ENCODE peak calls at places on chromosomes 11 and 22, in nine cellular contexts. O, X, W, J, N, B, V, E and D are unnamed samples.

GRCh38 chr22:50261615-50262459 is at the start of gene MAPK12:
- DNase-seq in W (no peak), V (peak; percentile 82), B (no peak), E (no peak), O (no peak), J (no peak), N (no peak), X (no peak), D (no peak)

GRCh38 chr11:128180446-128181089 is 406.8 kb downstream of the ETS1 start:
- DNase-seq in E (no peak), O (no peak), B (peak; percentile 92), N (no peak), J (peak; percentile 34), V (no peak), X (no peak), W (no peak), D (no peak)

GRCh38 chr22:29203456-29203855 is 2.2 kb upstream of the EMID1 start:
- DNase-seq in E (no peak), X (no peak), B (no peak), V (peak; percentile 31), N (no peak), W (no peak), O (no peak), J (no peak), D (no peak)

GRCh38 chr11:59205664-59206063 is 7.1 kb downstream of the MPEG1 start:
- DNase-seq in E (no peak), N (no peak), O (no peak), W (no peak), B (no peak), J (no peak), X (no peak), V (no peak), D (no peak)

GRCh38 chr11:68017858-68018729 is 8.0 kb downstream of the ALDH3B1 start:
- DNase-seq in N (no peak), J (no peak), B (no peak), O (no peak), X (no peak), E (no peak), W (no peak), V (no peak), D (no peak)

GRCh38 chr11:94638278-94638901 is 71.2 kb downstream of the PIWIL4 start:
- DNase-seq in N (no peak), J (no peak), W (no peak), E (no peak), X (no peak), O (no peak), B (no peak), V (no peak), D (no peak)

GRCh38 chr11:126233391-126233790 is 21.8 kb downstream of the FAM118B start:
- DNase-seq in N (no peak), V (no peak), B (peak; percentile 78), W (no peak), X (no peak), O (no peak), E (no peak), J (no peak), D (no peak)

GRCh38 chr11:6703247-6704063 is 20.3 kb upstream of the MRPL17 start:
- DNase-seq in W (peak; percentile 64), V (peak; percentile 81), X (no peak), B (peak; percentile 57), E (peak; percentile 69), O (peak; percentile 68), N (peak; percentile 41), J (peak; percentile 58), D (peak; percentile 40)

GRCh38 chr22:23938328-23939016 is 22.5 kb downstream of the GSTT2B start:
- DNase-seq in V (no peak), B (no peak), N (no peak), X (no peak), W (no peak), J (no peak), O (no peak), E (no peak), D (no peak)

DNA sequence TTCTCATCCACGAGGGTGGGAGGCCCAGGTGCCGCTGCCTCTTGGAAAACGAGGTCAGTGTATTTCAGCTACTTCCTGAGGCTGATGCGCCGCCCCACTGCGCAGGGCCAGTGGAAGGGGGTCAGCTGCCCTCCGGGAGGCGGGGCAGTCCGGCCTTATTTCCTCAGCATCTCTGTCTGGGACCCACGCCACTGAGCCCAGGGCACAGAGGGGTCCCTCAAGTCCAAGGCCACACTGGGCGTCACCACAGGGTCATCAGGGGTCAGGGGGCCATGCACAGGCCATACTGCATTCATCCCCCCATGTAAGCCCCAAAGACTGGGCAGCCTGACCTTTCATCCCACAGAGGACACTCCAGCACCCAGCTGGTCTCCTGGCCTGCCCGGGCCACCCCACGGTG is 12.1 kb downstream of the RTN4R start:
- DNase-seq in W (no peak), E (no peak), N (no peak), B (no peak), V (no peak), O (no peak), X (no peak), J (no peak), D (no peak)
- H3K27ac ChIP-seq in W (no peak overlapping the region), E (no peak overlapping the region), N (no peak overlapping the region), B (no peak overlapping the region), V (no peak overlapping the region), O (no peak overlapping the region), X (no peak overlapping the region), J (no peak overlapping the region), D (no peak overlapping the region)

GRCh38 chr11:115226556-115226955 is 277.7 kb downstream of the CADM1 start:
- DNase-seq in N (no peak), E (no peak), W (no peak), X (no peak), B (peak; percentile 84), J (no peak), V (peak; percentile 88), O (no peak), D (no peak)
- H3K27ac ChIP-seq in N (no peak overlapping the region), E (no peak overlapping the region), W (no peak overlapping the region), X (no peak overlapping the region), B (no peak overlapping the region), J (no peak overlapping the region), V (peak overlapping the region; percentile 3), O (no peak overlapping the region), D (no peak overlapping the region)

GRCh38 chr11:72225411-72225951 is 914 bp downstream of the INPPL1 start:
- DNase-seq in V (peak; percentile 62), B (no peak), O (peak; percentile 22), N (no peak), J (peak; percentile 35), E (no peak), W (peak; percentile 4), X (no peak), D (no peak)
- H3K27ac ChIP-seq in V (no peak overlapping the region), B (peak overlapping the region; percentile 96), O (peak overlapping the region; percentile 96), N (no peak overlapping the region), J (peak overlapping the region; percentile 89), E (peak overlapping the region; percentile 89), W (peak overlapping the region; percentile 96), X (peak overlapping the region; percentile 96), D (peak overlapping the region; percentile 100)

DNA sequence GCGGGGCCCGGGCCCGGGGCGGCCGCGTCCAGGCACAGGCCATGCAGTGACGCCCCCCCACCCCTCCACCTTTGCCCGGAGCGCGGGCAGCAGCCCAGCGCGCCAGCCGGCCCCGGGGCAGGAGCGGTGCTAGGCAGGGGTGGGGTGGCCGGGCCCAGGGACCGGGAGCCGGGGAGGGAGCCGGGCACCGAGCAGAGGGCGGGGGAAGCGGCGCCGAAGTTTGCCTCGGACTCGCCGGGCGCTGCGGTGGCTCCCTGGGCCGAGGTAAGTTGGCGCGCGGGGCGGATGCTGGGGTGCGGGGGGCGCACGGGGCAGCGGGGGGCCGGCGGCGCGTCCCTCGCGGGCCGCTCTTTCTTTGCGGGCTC is 332 bp downstream of the TEAD1 start:
- DNase-seq in N (no peak), X (no peak), W (peak; percentile 28), J (no peak), O (no peak), B (no peak), E (peak; percentile 53), V (no peak), D (peak; percentile 27)
- H3K27ac ChIP-seq in N (peak overlapping the region; percentile 98), X (peak overlapping the region; percentile 79), W (peak overlapping the region; percentile 93), J (no peak overlapping the region), O (peak overlapping the region; percentile 97), B (peak overlapping the region; percentile 84), E (peak overlapping the region; percentile 54), V (peak overlapping the region; percentile 93), D (peak overlapping the region; percentile 96)

GRCh38 chr22:20084547-20085413 is 4.7 kb downstream of the DGCR8 start:
- DNase-seq in O (peak; percentile 58), J (peak; percentile 45), N (peak; percentile 76), X (no peak), B (no peak), E (no peak), W (no peak), V (peak; percentile 92), D (no peak)

GRCh38 chr22:20083891-20084546 is 4.0 kb downstream of the DGCR8 start:
- DNase-seq in J (no peak), N (peak; percentile 6), B (no peak), W (no peak), O (no peak), X (no peak), E (no peak), V (no peak), D (no peak)

GRCh38 chr22:20085651-20086050 is 5.6 kb downstream of the DGCR8 start:
- DNase-seq in X (no peak), N (no peak), V (no peak), B (no peak), E (no peak), W (no peak), J (no peak), O (no peak), D (no peak)

GRCh38 chr22:20080776-20081654 is 974 bp downstream of the DGCR8 start:
- DNase-seq in X (no peak), N (peak; percentile 46), W (no peak), J (peak; percentile 33), E (no peak), V (peak; percentile 74), B (peak; percentile 67), O (peak; percentile 48), D (peak; percentile 52)

GRCh38 chr22:20083157-20083890 is 3.3 kb downstream of the DGCR8 start:
- DNase-seq in E (no peak), O (no peak), V (peak; percentile 68), N (no peak), W (no peak), X (no peak), B (no peak), J (no peak), D (no peak)
- H3K27ac ChIP-seq in E (no peak overlapping the region), O (no peak overlapping the region), V (peak overlapping the region; percentile 61), N (peak overlapping the region; percentile 74), W (no peak overlapping the region), X (no peak overlapping the region), B (peak overlapping the region; percentile 14), J (no peak overlapping the region), D (no peak overlapping the region)

GRCh38 chr22:17441326-17441725 is 72.1 kb downstream of the CECR2 start:
- DNase-seq in J (no peak), O (no peak), B (no peak), X (no peak), N (no peak), W (no peak), V (no peak), E (no peak), D (no peak)

GRCh38 chr22:17436981-17437410 is 67.7 kb downstream of the CECR2 start:
- DNase-seq in N (no peak), W (peak; percentile 16), X (no peak), O (no peak), J (no peak), V (peak; percentile 82), B (no peak), E (peak; percentile 81), D (no peak)

GRCh38 chr22:17435375-17435774 is 66.1 kb downstream of the CECR2 start:
- DNase-seq in J (no peak), E (no peak), X (no peak), W (no peak), B (no peak), V (no peak), O (no peak), N (no peak), D (no peak)

GRCh38 chr22:17434856-17435255 is 65.6 kb downstream of the CECR2 start:
- DNase-seq in X (no peak), V (no peak), E (no peak), B (no peak), N (no peak), J (no peak), W (no peak), O (no peak), D (no peak)

GRCh38 chr22:17436382-17436951 is 67.2 kb downstream of the CECR2 start:
- DNase-seq in J (no peak), O (no peak), X (no peak), V (no peak), B (no peak), N (no peak), E (peak; percentile 32), W (peak; percentile 9), D (no peak)
- H3K27ac ChIP-seq in J (no peak overlapping the region), O (no peak overlapping the region), X (no peak overlapping the region), V (peak overlapping the region; percentile 93), B (no peak overlapping the region), N (no peak overlapping the region), E (peak overlapping the region; percentile 88), W (no peak overlapping the region), D (no peak overlapping the region)